ENCODE peak calls at places on chromosome 22, in six cellular contexts. C is adrenal gland, S is neuronal stem cell, H is heart right ventricle, O is lung, Q is cardiac muscle cell. R is an unnamed sample. For H3K36me3, the result is how much of the 10 kb centered on the place peaks cover.

GRCh38 chr22:46416537-46417267 is 81.2 kb downstream of the TRMU start:
- DNase-seq in C (no peak), S (no peak), H (no peak), O (no peak), Q (peak), R (no peak)

GRCh38 chr22:25546751-25547150 is 17.7 kb upstream of the GRK3 start:
- DNase-seq in C (no peak), S (no peak), H (no peak), O (no peak), Q (no peak), R (no peak)

GRCh38 chr22:27740192-27740748 is 61.3 kb downstream of the MN1 start:
- DNase-seq in C (no peak), S (no peak), H (no peak), O (no peak), Q (no peak), R (no peak)

GRCh38 chr22:29596408-29596807 is 7.0 kb upstream of the NF2 start:
- DNase-seq in C (no peak), S (no peak), H (no peak), O (no peak), Q (no peak), R (no peak)

GRCh38 chr22:50098052-50098451 is 8.2 kb downstream of the MOV10L1 start:
- DNase-seq in C (no peak), S (no peak), H (no peak), O (no peak), Q (no peak), R (no peak)

GRCh38 chr22:22507743-22508273 is 734 bp downstream of the ZNF280B start:
- DNase-seq in C (peak), S (no peak), H (no peak), O (no peak), Q (no peak), R (no peak)

GRCh38 chr22:17836977-17837742 is 62.9 kb upstream of the BID start:
- DNase-seq in C (no peak), S (no peak), H (no peak), O (no peak), Q (no peak), R (peak)

GRCh38 chr22:24305260-24305692 is 34.6 kb downstream of the SPECC1L start:
- DNase-seq in C (no peak), S (no peak), H (no peak), O (no peak), Q (no peak), R (no peak)

GRCh38 chr22:24465566-24465965 is 29.6 kb upstream of the UPB1 start:
- DNase-seq in C (peak), S (no peak), H (no peak), O (no peak), Q (no peak), R (peak)

GRCh38 chr22:35540600-35541253 is at the start of gene RASD2:
- DNase-seq in C (peak), S (no peak), H (peak), O (no peak), Q (peak), R (peak)

GRCh38 chr22:30245181-30245984 is 1.2 kb downstream of the LIF start:
- DNase-seq in C (no peak), S (no peak), H (no peak), O (no peak), Q (no peak), R (peak)

GRCh38 chr22:36144886-36145541 is 15.5 kb downstream of the APOL3 start:
- DNase-seq in C (peak), S (peak), H (peak), O (peak), Q (peak), R (peak)

GRCh38 chr22:42747701-42748513 is 27.2 kb upstream of the A4GALT start:
- DNase-seq in C (no peak), S (no peak), H (peak), O (no peak), Q (peak), R (no peak)

GRCh38 chr22:50734986-50735738 is 2.8 kb upstream of the ACR start:
- DNase-seq in C (no peak), S (no peak), H (no peak), O (no peak), Q (no peak), R (no peak)

GRCh38 chr22:46219650-46220049 is 30.4 kb downstream of the CDPF1 start:
- DNase-seq in C (no peak), S (no peak), H (no peak), O (no peak), Q (no peak), R (no peak)

GRCh38 chr22:47448231-47449035 is 686.0 kb downstream of the TBC1D22A start:
- DNase-seq in C (no peak), S (no peak), H (no peak), O (peak), Q (no peak), R (no peak)

GRCh38 chr22:47453049-47453448 is 690.6 kb downstream of the TBC1D22A start:
- DNase-seq in C (no peak), S (no peak), H (no peak), O (no peak), Q (no peak), R (no peak)

GRCh38 chr22:47450876-47451475 is 688.5 kb downstream of the TBC1D22A start:
- DNase-seq in C (no peak), S (no peak), H (no peak), O (no peak), Q (no peak), R (no peak)

GRCh38 chr22:47449508-47450270 is 687.2 kb downstream of the TBC1D22A start:
- DNase-seq in C (no peak), S (no peak), H (no peak), O (no peak), Q (no peak), R (no peak)

GRCh38 chr22:47452184-47452583 is 689.7 kb downstream of the TBC1D22A start:
- DNase-seq in C (no peak), S (no peak), H (no peak), O (no peak), Q (no peak), R (peak)
- H3K36me3 ChIP-seq in C (under half), S (under half), H (under half), O (under half), Q (under half), R (under half)

GRCh38 chr22:37621352-37621860 is 12.8 kb downstream of the GGA1 start:
- DNase-seq in C (no peak), S (no peak), H (no peak), O (no peak), Q (no peak), R (no peak)
- H3K36me3 ChIP-seq in C (under half), S (under half), H (half or more), O (half or more), Q (under half), R (half or more)

DNA sequence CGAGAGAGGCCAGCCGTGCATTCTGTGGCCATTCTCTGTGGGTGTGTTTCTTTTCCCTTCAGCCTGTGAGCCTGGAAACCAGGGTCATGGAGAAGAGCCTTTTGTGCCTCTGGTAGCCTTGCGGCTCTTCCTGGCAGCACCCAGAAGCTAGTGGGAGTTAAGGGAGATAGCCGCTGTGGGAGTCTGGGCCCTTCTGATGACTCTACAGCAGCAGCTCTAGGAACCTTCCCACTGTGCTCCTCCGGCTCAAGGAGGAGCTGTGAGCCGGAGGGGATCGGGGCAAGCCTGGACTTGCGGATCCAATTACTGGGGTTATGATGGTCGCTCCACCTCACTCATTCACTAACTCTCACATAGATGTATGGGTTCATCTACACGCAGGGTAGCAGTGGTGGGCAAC is 10.5 kb downstream of the GTPBP1 start:
- DNase-seq in C (no peak), S (no peak), H (no peak), O (no peak), Q (no peak), R (no peak)
- H3K36me3 ChIP-seq in C (under half), S (under half), H (half or more), O (under half), Q (under half), R (half or more)

GRCh38 chr22:20808844-20809243 is 34.9 kb downstream of the SERPIND1 start:
- DNase-seq in C (no peak), S (no peak), H (no peak), O (no peak), Q (no peak), R (no peak)

GRCh38 chr22:20811971-20812660 is 38.2 kb downstream of the SERPIND1 start:
- DNase-seq in C (no peak), S (no peak), H (no peak), O (no peak), Q (no peak), R (no peak)

GRCh38 chr22:20811171-20811570 is 37.3 kb downstream of the SERPIND1 start:
- DNase-seq in C (no peak), S (no peak), H (no peak), O (no peak), Q (no peak), R (no peak)

GRCh38 chr22:20809538-20810185 is 35.7 kb downstream of the SERPIND1 start:
- DNase-seq in C (no peak), S (no peak), H (no peak), O (no peak), Q (no peak), R (no peak)

GRCh38 chr22:20810645-20811044 is 36.7 kb downstream of the SERPIND1 start:
- DNase-seq in C (no peak), S (no peak), H (no peak), O (no peak), Q (no peak), R (no peak)
- H3K36me3 ChIP-seq in C (under half), S (under half), H (half or more), O (under half), Q (under half), R (half or more)